ENCODE peak calls at places on chromosomes 11 and 22, in four cellular contexts. P, R, C and F are unnamed samples. For H3K36me3, the result is how much of the 10 kb centered on the place peaks cover.

GRCh38 chr11:46050065-46050464 is 71.2 kb downstream of the PHF21A start:
- DNase-seq in C (no peak), P (no peak), R (peak), F (peak)

GRCh38 chr11:95891423-95892177 is 32.3 kb downstream of the MTMR2 start:
- DNase-seq in P (no peak), C (no peak), R (no peak), F (no peak)

GRCh38 chr11:2883717-2884423 is 1.7 kb downstream of the CDKN1C start:
- DNase-seq in C (peak), R (no peak), P (peak), F (peak)

GRCh38 chr11:1693327-1694063 is 3.5 kb upstream of the KRTAP5-6 start:
- DNase-seq in C (peak), R (peak), P (peak), F (peak)

GRCh38 chr11:96367357-96367756 is 22.4 kb downstream of the CCDC82 start:
- DNase-seq in C (no peak), P (no peak), R (no peak), F (no peak)

GRCh38 chr22:41976961-41977566 is 7.8 kb downstream of the SEPTIN3 start:
- DNase-seq in C (no peak), R (no peak), P (no peak), F (no peak)

GRCh38 chr11:126725521-126725920 is 275.0 kb downstream of the KIRREL3 start:
- DNase-seq in C (no peak), P (no peak), R (no peak), F (no peak)

GRCh38 chr22:33757443-33758124 is 162.7 kb downstream of the LARGE1 start:
- DNase-seq in C (no peak), R (no peak), P (no peak), F (no peak)

GRCh38 chr11:6862961-6863360 is at the start of gene OR10A2:
- DNase-seq in P (peak), C (no peak), R (peak), F (no peak)

GRCh38 chr22:41913842-41914534 is 886 bp downstream of the SHISA8 start:
- DNase-seq in R (no peak), P (no peak), C (no peak), F (no peak)

GRCh38 chr11:106001304-106002012 is 20.6 kb downstream of the MSANTD4 start:
- DNase-seq in P (no peak), C (no peak), R (peak), F (no peak)

GRCh38 chr11:106327134-106327533 is 249.7 kb downstream of the AASDHPPT start:
- DNase-seq in P (no peak), C (no peak), R (no peak), F (no peak)

GRCh38 chr22:19637405-19638281 is 76.7 kb upstream of the SEPTIN5 start:
- DNase-seq in P (no peak), C (no peak), R (no peak), F (no peak)

DNA sequence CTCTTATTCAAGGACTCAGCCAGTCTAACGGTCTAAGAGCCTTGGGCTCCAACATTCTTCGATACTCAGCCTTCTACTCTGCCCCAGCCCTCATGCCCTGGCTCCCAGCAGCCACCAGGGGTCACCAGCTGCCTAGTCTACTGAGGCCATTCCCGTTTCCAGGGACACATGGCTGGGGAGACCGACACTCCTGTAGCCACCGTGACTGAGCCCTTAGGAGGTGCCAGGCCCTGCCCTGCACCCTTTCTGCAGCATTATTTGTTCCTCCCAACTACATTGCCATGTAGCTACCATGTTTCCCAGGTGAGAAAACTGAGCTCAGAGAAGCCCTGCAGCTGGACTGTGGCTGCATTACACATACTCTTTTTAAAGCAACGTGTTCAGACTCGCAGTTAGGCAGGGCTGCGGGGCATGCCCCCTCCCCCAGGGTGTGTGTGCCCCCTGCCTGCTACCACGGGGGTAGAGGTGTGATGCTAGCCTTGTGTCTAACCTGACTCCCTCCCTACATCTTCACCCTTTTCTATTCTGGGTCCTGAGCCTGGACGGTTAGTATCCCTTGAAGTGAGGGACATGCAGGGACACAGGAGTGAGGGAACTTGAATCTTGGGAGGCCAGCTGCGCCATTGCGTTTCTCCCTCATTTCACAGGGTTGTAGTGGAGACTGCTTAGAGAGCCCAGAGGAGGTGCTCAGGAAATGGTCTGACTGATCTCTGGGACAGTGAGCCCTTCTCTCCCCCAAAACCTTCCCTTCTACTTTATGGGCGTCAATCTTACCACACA is 17.5 kb downstream of the ATG16L2 start:
- DNase-seq in P (peak), C (peak), R (peak), F (peak)
- H3K27ac ChIP-seq in P (peak), C (peak), R (no peak), F (peak)

DNA sequence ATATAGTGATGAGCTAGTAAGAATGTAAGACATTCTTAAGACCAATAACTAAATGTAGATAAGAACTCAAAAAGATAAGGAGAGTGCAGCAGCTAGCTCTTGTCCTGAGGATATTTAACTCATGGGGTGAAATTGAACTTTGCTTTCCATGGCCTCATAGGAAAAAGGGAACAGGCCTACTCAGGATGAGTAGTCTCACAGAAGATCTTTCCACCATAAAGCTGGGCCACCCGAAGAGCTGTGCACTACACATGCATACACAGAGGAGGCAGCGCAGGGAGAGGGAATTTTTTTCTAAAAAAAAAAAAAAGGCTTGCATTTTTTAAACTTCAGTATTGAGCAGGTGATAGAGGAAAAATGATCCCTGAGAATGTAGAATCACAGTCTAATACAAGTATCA is 59.9 kb upstream of the CFAP300 start:
- DNase-seq in C (no peak), R (no peak), P (no peak), F (no peak)
- H3K36me3 ChIP-seq in C (under half), R (under half), P (under half), F (under half)

GRCh38 chr11:129699711-129700304 is 115.8 kb upstream of the TMEM45B start:
- DNase-seq in C (no peak), R (peak), P (no peak), F (no peak)

GRCh38 chr11:129700701-129701100 is 114.9 kb upstream of the TMEM45B start:
- DNase-seq in P (no peak), C (no peak), R (no peak), F (no peak)

GRCh38 chr11:129695543-129696308 is 119.9 kb upstream of the TMEM45B start:
- DNase-seq in P (peak), C (peak), R (peak), F (peak)

GRCh38 chr11:129696309-129696989 is 119.2 kb upstream of the TMEM45B start:
- DNase-seq in P (no peak), R (no peak), C (no peak), F (no peak)

DNA sequence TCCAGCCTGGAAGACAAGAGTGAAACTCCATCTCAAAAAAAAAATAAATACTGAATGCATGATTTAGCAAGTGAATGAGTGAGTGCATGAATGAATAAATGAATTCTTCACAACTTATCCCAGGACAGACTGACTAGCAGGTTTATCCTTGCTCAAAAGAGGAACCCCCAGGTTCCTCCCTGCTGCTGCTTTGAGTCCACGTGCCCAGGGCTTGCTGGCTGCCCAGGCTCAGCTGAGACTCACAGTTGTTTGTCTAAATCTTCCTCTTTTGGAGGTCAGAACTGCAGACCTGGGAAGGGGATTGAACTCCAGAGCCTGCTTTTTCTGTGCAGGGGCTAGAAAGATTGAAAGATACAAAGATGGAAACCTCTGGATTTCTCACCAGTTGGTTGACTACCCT is 117.4 kb upstream of the TMEM45B start:
- DNase-seq in R (no peak), C (no peak), P (no peak), F (no peak)
- H3K27ac ChIP-seq in R (no peak), C (no peak), P (no peak), F (no peak)

GRCh38 chr11:122664188-122664587 is 8.7 kb downstream of the UBASH3B start:
- DNase-seq in P (no peak), C (no peak), R (no peak), F (no peak)

GRCh38 chr11:122663056-122663740 is 7.7 kb downstream of the UBASH3B start:
- DNase-seq in P (no peak), R (no peak), C (no peak), F (no peak)

GRCh38 chr11:122665882-122666281 is 10.4 kb downstream of the UBASH3B start:
- DNase-seq in P (no peak), C (no peak), R (no peak), F (no peak)

GRCh38 chr11:122661182-122661945 is 5.8 kb downstream of the UBASH3B start:
- DNase-seq in C (no peak), R (peak), P (no peak), F (no peak)

GRCh38 chr11:122663764-122664163 is 8.2 kb downstream of the UBASH3B start:
- DNase-seq in C (no peak), R (no peak), P (no peak), F (no peak)
- H3K36me3 ChIP-seq in C (under half), R (under half), P (under half), F (under half)